ENCODE peak calls at places on chromosome 10, in six cellular contexts. R, B, V, Q, J and X are unnamed samples.

GRCh38 chr10:13227031-13227430 is 7.1 kb downstream of the UCMA start:
- DNase-seq in R (no peak), B (no peak), V (no peak), Q (no peak), J (no peak), X (peak)

GRCh38 chr10:62732841-62733653 is 71.5 kb upstream of the ADO start:
- DNase-seq in R (no peak), B (no peak), V (no peak), Q (peak), J (no peak), X (no peak)

GRCh38 chr10:130938051-130938450 is 373.5 kb downstream of the TCERG1L start:
- DNase-seq in R (no peak), B (no peak), V (no peak), Q (no peak), J (no peak), X (peak)

GRCh38 chr10:29295813-29296212 is 6.9 kb downstream of the LYZL1 start:
- DNase-seq in R (no peak), B (no peak), V (no peak), Q (no peak), J (no peak), X (no peak)

GRCh38 chr10:115827180-115827579 is 445.8 kb downstream of the GFRA1 start:
- DNase-seq in R (peak), B (no peak), V (no peak), Q (no peak), J (no peak), X (no peak)

GRCh38 chr10:5343561-5343960 is 21.2 kb upstream of the UCN3 start:
- DNase-seq in R (no peak), B (no peak), V (no peak), Q (no peak), J (no peak), X (no peak)

GRCh38 chr10:89337493-89337892 is 9.7 kb downstream of the IFIT3 start:
- DNase-seq in R (no peak), B (no peak), V (no peak), Q (no peak), J (no peak), X (no peak)

GRCh38 chr10:119365773-119366640 is 158.6 kb downstream of the GRK5 start:
- DNase-seq in R (no peak), B (no peak), V (no peak), Q (no peak), J (no peak), X (no peak)

GRCh38 chr10:15106352-15107013 is 9.3 kb downstream of the RPP38 start:
- DNase-seq in R (peak), B (peak), V (peak), Q (peak), J (peak), X (no peak)

GRCh38 chr10:126955934-126956711 is 50.9 kb downstream of the DOCK1 start:
- DNase-seq in R (no peak), B (no peak), V (no peak), Q (no peak), J (no peak), X (no peak)